ENCODE peak calls at places on chromosomes 16 and 17, in nine cellular contexts. T is fibroblast of lung, D is ovary, O is testis, I is stomach, N is GM12865, X is heart right ventricle, E is brain microvascular endothelial cell, P is sigmoid colon. W is an unnamed sample.
A peak's percentile ranks its signal among the peaks of the same experiment; 100 is the strongest.

GRCh38 chr17:49510059-49510719 is 15.1 kb downstream of the NGFR start:
- DNase-seq in T (no peak), D (no peak), O (no peak), I (no peak), N (no peak), X (no peak), E (no peak), P (no peak), W (no peak)

GRCh38 chr17:36118477-36119353 is 15.1 kb downstream of the CCL4 start:
- DNase-seq in T (no peak), D (no peak), O (no peak), I (no peak), N (no peak), X (no peak), E (no peak), P (no peak), W (no peak)

GRCh38 chr17:57372156-57372555 is 115.8 kb downstream of the MSI2 start:
- DNase-seq in T (peak; percentile 52), D (no peak), O (no peak), I (no peak), N (no peak), X (no peak), E (peak; percentile 6), P (no peak), W (no peak)

GRCh38 chr17:59466943-59467801 is 98.2 kb upstream of the DHX40 start:
- DNase-seq in T (no peak), D (no peak), O (no peak), I (no peak), N (no peak), X (no peak), E (no peak), P (no peak), W (no peak)

GRCh38 chr17:81429813-81430510 is 34.7 kb downstream of the BAHCC1 start:
- DNase-seq in T (peak; percentile 69), D (peak; percentile 70), O (peak; percentile 49), I (no peak), N (no peak), X (no peak), E (no peak), P (no peak), W (no peak)

GRCh38 chr16:23181506-23181905 is 1.0 kb upstream of the SCNN1G start:
- DNase-seq in T (no peak), D (no peak), O (no peak), I (no peak), N (no peak), X (no peak), E (no peak), P (no peak), W (no peak)

GRCh38 chr16:23943604-23944003 is 107.8 kb downstream of the PRKCB start:
- DNase-seq in T (no peak), D (no peak), O (no peak), I (no peak), N (no peak), X (no peak), E (no peak), P (no peak), W (no peak)

GRCh38 chr16:50306287-50306686 is 39.9 kb downstream of the ADCY7 start:
- DNase-seq in T (no peak), D (no peak), O (no peak), I (peak; percentile 17), N (no peak), X (no peak), E (no peak), P (peak; percentile 41), W (no peak)

GRCh38 chr17:77476920-77477805 is 336.4 kb downstream of the SEC14L1 start:
- DNase-seq in T (peak; percentile 99), D (peak; percentile 71), O (peak; percentile 85), I (peak; percentile 71), N (no peak), X (peak; percentile 74), E (peak; percentile 96), P (peak; percentile 97), W (peak; percentile 96)

GRCh38 chr17:66494023-66494803 is 191.8 kb downstream of the PRKCA start:
- DNase-seq in T (peak; percentile 77), D (no peak), O (no peak), I (no peak), N (no peak), X (no peak), E (peak; percentile 93), P (no peak), W (peak; percentile 75)

GRCh38 chr17:70609566-70609965 is 440.2 kb downstream of the KCNJ2 start:
- DNase-seq in T (no peak), D (no peak), O (no peak), I (no peak), N (no peak), X (no peak), E (no peak), P (no peak), W (no peak)

GRCh38 chr16:28189237-28189636 is 22.5 kb downstream of the XPO6 start:
- DNase-seq in T (peak; percentile 43), D (no peak), O (no peak), I (no peak), N (no peak), X (no peak), E (no peak), P (no peak), W (no peak)

GRCh38 chr17:33664116-33664840 is 371.2 kb upstream of the ASIC2 start:
- DNase-seq in T (no peak), D (no peak), O (no peak), I (no peak), N (peak; percentile 62), X (no peak), E (no peak), P (no peak), W (no peak)

GRCh38 chr17:29592850-29593545 is at the start of gene ANKRD13B:
- DNase-seq in T (peak; percentile 24), D (peak; percentile 49), O (peak; percentile 82), I (no peak), N (peak; percentile 55), X (peak; percentile 44), E (no peak), P (peak; percentile 80), W (no peak)

GRCh38 chr16:66717112-66717675 is 20.7 kb upstream of the CMTM4 start:
- DNase-seq in T (peak; percentile 71), D (peak; percentile 30), O (peak; percentile 65), I (no peak), N (peak; percentile 18), X (peak; percentile 14), E (peak; percentile 52), P (no peak), W (no peak)
- TF ChIP-seq CTCF in T (peak; percentile 78), D (peak; percentile 17), O (no peak), I (no peak), N (no peak), X (peak; percentile 16), E (peak; percentile 89), P (peak; percentile 8), W (peak; percentile 32)

DNA sequence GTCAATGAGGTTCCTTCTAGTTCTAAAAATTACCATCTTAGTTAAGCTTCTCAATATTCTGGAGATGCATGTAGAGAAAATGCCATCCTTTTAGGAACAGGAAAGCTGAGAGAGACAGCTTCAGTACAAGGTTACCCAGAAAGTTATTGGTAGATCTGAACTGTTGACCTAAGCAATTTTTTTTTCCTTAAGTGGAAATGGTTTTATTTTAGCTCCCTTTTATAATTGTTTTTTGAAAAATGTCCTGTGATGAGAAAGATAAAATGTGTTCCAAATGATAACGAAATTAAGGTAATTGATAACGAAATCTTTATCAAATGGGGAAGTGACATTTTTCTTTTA is 8.2 kb downstream of the PSMD7 start:
- DNase-seq in T (no peak), D (no peak), O (no peak), I (no peak), N (no peak), X (no peak), E (no peak), P (no peak), W (no peak)
- H3K4me3 ChIP-seq in T (no peak overlapping the region), D (no peak overlapping the region), O (no peak overlapping the region), I (no peak overlapping the region), N (no peak overlapping the region), X (no peak overlapping the region), E (no peak overlapping the region), P (no peak overlapping the region), W (no peak overlapping the region)

DNA sequence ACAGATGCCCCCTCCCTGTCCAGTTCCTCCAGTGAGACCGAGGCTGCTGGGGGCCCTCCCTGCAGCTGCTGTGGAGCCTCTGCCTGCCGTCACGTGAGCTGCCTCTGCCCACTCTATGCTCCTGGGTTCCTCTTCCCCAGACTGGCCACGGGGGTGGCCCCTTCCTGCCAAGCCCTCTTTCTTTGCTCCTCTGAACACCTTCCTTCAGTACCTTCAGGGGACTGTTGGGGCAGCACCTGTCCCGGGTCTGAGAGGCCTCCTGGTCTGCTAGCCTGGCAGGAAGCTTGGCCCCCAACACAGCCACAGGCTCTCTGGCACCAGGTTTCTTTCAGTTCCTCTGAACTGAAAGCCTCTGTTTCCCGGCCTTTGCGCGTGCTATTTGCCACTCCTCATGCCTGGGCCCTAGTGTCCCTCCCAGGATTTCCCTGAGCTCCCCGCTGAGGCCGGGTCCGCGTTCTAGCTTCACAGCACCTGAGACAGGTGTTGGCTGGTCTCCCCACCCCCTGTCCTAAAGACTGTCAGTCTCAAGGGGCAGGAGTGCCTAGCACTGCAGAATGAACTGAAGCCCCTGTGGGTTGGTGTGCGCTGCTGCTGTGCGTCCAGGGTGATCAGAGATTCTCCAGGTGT is 6.6 kb upstream of the ATP6V0C start:
- DNase-seq in T (no peak), D (no peak), O (no peak), I (no peak), N (peak; percentile 79), X (no peak), E (no peak), P (peak; percentile 76), W (no peak)
- TF ChIP-seq CTCF in T (no peak), D (no peak), O (no peak), I (no peak), N (peak; percentile 14), X (no peak), E (no peak), P (no peak), W (no peak)

GRCh38 chr17:79919164-79919585 is 79.9 kb upstream of the CBX4 start:
- DNase-seq in T (no peak), D (no peak), O (peak; percentile 96), I (peak; percentile 99), N (no peak), X (peak; percentile 84), E (no peak), P (peak; percentile 93), W (no peak)
- H3K4me3 ChIP-seq in T (no peak overlapping the region), D (no peak overlapping the region), O (no peak overlapping the region), I (peak overlapping the region; percentile 38), N (no peak overlapping the region), X (no peak overlapping the region), E (no peak overlapping the region), P (no peak overlapping the region), W (no peak overlapping the region)

W was measured in AG09309.